ENCODE peak calls at places on chromosomes 11 and 22, in eight cellular contexts. One of them, this sample, is unnamed.

GRCh38 chr22:35978889-35979288 is 49.7 kb downstream of the RBFOX2 start:
- DNase-seq in tibial artery: no peak
- DNase-seq in AG04450: no peak
- DNase-seq in aorta: no peak
- DNase-seq in fibroblast of lung: no peak
- DNase-seq in cardiac muscle cell: no peak
- DNase-seq in CD8-positive, alpha-beta T cell: no peak
- DNase-seq in colonic mucosa: no peak
- DNase-seq in this sample: no peak

GRCh38 chr22:26362471-26362870 is 66.6 kb upstream of the ASPHD2 start:
- DNase-seq in tibial artery: no peak
- DNase-seq in AG04450: no peak
- DNase-seq in aorta: no peak
- DNase-seq in fibroblast of lung: peak; percentile 75
- DNase-seq in cardiac muscle cell: no peak
- DNase-seq in CD8-positive, alpha-beta T cell: no peak
- DNase-seq in colonic mucosa: no peak
- DNase-seq in this sample: no peak

GRCh38 chr11:114447444-114447843 is 8.2 kb downstream of the REXO2 start:
- DNase-seq in tibial artery: no peak
- DNase-seq in AG04450: no peak
- DNase-seq in aorta: no peak
- DNase-seq in fibroblast of lung: no peak
- DNase-seq in cardiac muscle cell: no peak
- DNase-seq in CD8-positive, alpha-beta T cell: no peak
- DNase-seq in colonic mucosa: no peak
- DNase-seq in this sample: no peak

GRCh38 chr11:2884424-2884815 is 1.2 kb downstream of the CDKN1C start:
- DNase-seq in tibial artery: peak; percentile 64
- DNase-seq in AG04450: no peak
- DNase-seq in aorta: no peak
- DNase-seq in fibroblast of lung: peak; percentile 33
- DNase-seq in cardiac muscle cell: peak; percentile 68
- DNase-seq in CD8-positive, alpha-beta T cell: no peak
- DNase-seq in colonic mucosa: no peak
- DNase-seq in this sample: no peak

GRCh38 chr11:12536566-12536965 is 137.7 kb upstream of the TEAD1 start:
- DNase-seq in tibial artery: no peak
- DNase-seq in AG04450: no peak
- DNase-seq in aorta: no peak
- DNase-seq in fibroblast of lung: no peak
- DNase-seq in cardiac muscle cell: no peak
- DNase-seq in CD8-positive, alpha-beta T cell: no peak
- DNase-seq in colonic mucosa: no peak
- DNase-seq in this sample: no peak

GRCh38 chr11:36273110-36273509 is 16.1 kb downstream of the COMMD9 start:
- DNase-seq in tibial artery: no peak
- DNase-seq in AG04450: no peak
- DNase-seq in aorta: no peak
- DNase-seq in fibroblast of lung: no peak
- DNase-seq in cardiac muscle cell: no peak
- DNase-seq in CD8-positive, alpha-beta T cell: no peak
- DNase-seq in colonic mucosa: peak; percentile 3
- DNase-seq in this sample: no peak

GRCh38 chr11:130606781-130607511 is 158.5 kb downstream of the ADAMTS15 start:
- DNase-seq in tibial artery: peak; percentile 73
- DNase-seq in AG04450: no peak
- DNase-seq in aorta: peak; percentile 80
- DNase-seq in fibroblast of lung: peak; percentile 62
- DNase-seq in cardiac muscle cell: no peak
- DNase-seq in CD8-positive, alpha-beta T cell: no peak
- DNase-seq in colonic mucosa: no peak
- DNase-seq in this sample: no peak

GRCh38 chr22:44963055-44963454 is 46.8 kb downstream of the PHF21B start:
- DNase-seq in tibial artery: no peak
- DNase-seq in AG04450: no peak
- DNase-seq in aorta: no peak
- DNase-seq in fibroblast of lung: no peak
- DNase-seq in cardiac muscle cell: no peak
- DNase-seq in CD8-positive, alpha-beta T cell: no peak
- DNase-seq in colonic mucosa: no peak
- DNase-seq in this sample: no peak

GRCh38 chr11:94513091-94513490 is 830 bp downstream of the C11orf97 start:
- DNase-seq in tibial artery: no peak
- DNase-seq in AG04450: no peak
- DNase-seq in aorta: no peak
- DNase-seq in fibroblast of lung: peak; percentile 18
- DNase-seq in cardiac muscle cell: no peak
- DNase-seq in CD8-positive, alpha-beta T cell: no peak
- DNase-seq in colonic mucosa: peak; percentile 68
- DNase-seq in this sample: no peak

GRCh38 chr11:32838505-32839274 is 9.0 kb downstream of the PRRG4 start:
- DNase-seq in tibial artery: no peak
- DNase-seq in AG04450: no peak
- DNase-seq in aorta: no peak
- DNase-seq in fibroblast of lung: no peak
- DNase-seq in cardiac muscle cell: no peak
- DNase-seq in CD8-positive, alpha-beta T cell: no peak
- DNase-seq in colonic mucosa: peak; percentile 63
- DNase-seq in this sample: no peak

GRCh38 chr11:71145368-71145767 is 107.0 kb downstream of the SHANK2 start:
- DNase-seq in tibial artery: no peak
- DNase-seq in AG04450: no peak
- DNase-seq in aorta: no peak
- DNase-seq in fibroblast of lung: no peak
- DNase-seq in cardiac muscle cell: no peak
- DNase-seq in CD8-positive, alpha-beta T cell: no peak
- DNase-seq in colonic mucosa: no peak
- DNase-seq in this sample: no peak
- H3K9me3 ChIP-seq in tibial artery: no peaks in the 10 kb centered on the region
- H3K9me3 ChIP-seq in AG04450: peaks cover 68% of the 10 kb centered on the region
- H3K9me3 ChIP-seq in aorta: peaks cover 3% of the 10 kb centered on the region
- H3K9me3 ChIP-seq in fibroblast of lung: no peaks in the 10 kb centered on the region
- H3K9me3 ChIP-seq in cardiac muscle cell: no peaks in the 10 kb centered on the region
- H3K9me3 ChIP-seq in CD8-positive, alpha-beta T cell: no peaks in the 10 kb centered on the region
- H3K9me3 ChIP-seq in colonic mucosa: no peaks in the 10 kb centered on the region
- H3K9me3 ChIP-seq in this sample: no peaks in the 10 kb centered on the region

DNA sequence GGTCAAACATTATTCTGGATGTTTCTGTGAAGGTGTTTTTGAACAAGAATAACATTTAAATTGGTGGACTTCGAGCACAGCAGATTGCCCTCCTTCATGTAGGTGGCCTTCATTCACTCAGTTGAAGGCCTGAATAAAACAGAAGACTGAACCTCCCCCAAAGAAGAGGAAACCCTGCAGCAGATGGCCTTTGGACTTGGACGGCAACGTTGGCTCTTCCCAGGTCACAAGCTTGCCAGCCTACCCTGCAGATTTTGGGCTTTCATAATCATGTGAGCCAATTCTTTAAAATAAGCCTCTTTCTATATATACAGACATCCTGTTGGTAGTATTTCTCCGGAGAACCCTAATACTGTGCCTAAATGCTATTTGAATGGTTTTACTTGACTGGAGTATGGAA is 432.2 kb upstream of the NARS2 start:
- DNase-seq in tibial artery: no peak
- DNase-seq in AG04450: no peak
- DNase-seq in aorta: no peak
- DNase-seq in fibroblast of lung: no peak
- DNase-seq in cardiac muscle cell: no peak
- DNase-seq in CD8-positive, alpha-beta T cell: no peak
- DNase-seq in colonic mucosa: no peak
- DNase-seq in this sample: no peak
- H3K9me3 ChIP-seq in tibial artery: peaks cover 4% of the 10 kb centered on the region
- H3K9me3 ChIP-seq in AG04450: peaks cover 5% of the 10 kb centered on the region
- H3K9me3 ChIP-seq in aorta: no peaks in the 10 kb centered on the region
- H3K9me3 ChIP-seq in fibroblast of lung: no peaks in the 10 kb centered on the region
- H3K9me3 ChIP-seq in cardiac muscle cell: no peaks in the 10 kb centered on the region
- H3K9me3 ChIP-seq in CD8-positive, alpha-beta T cell: no peaks in the 10 kb centered on the region
- H3K9me3 ChIP-seq in colonic mucosa: no peaks in the 10 kb centered on the region
- H3K9me3 ChIP-seq in this sample: peaks cover 18% of the 10 kb centered on the region

DNA sequence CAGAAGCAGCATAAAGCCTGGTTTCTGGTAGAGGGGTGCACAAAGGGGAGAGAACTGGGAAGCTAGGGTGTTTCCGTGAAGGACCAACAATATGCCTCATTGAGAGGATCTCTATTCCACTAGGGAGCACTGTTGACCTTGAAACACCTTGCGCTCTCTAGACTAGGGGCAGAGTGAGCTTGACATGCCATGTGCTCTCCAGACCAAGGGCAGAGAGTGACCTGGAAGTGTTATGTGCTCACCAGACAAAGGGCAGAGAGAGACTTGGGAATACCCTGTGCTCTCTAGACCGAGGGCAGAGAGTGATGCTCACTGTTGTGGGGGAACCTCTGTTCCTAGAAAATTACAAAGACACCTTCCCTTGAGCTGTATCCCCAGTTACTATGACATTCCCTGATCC is 15.2 kb upstream of the EI24 start:
- DNase-seq in tibial artery: no peak
- DNase-seq in AG04450: no peak
- DNase-seq in aorta: no peak
- DNase-seq in fibroblast of lung: no peak
- DNase-seq in cardiac muscle cell: no peak
- DNase-seq in CD8-positive, alpha-beta T cell: no peak
- DNase-seq in colonic mucosa: no peak
- DNase-seq in this sample: no peak
- H3K9me3 ChIP-seq in tibial artery: peaks cover 19% of the 10 kb centered on the region
- H3K9me3 ChIP-seq in AG04450: peaks cover 18% of the 10 kb centered on the region
- H3K9me3 ChIP-seq in aorta: peaks cover 12% of the 10 kb centered on the region
- H3K9me3 ChIP-seq in fibroblast of lung: no peaks in the 10 kb centered on the region
- H3K9me3 ChIP-seq in cardiac muscle cell: no peaks in the 10 kb centered on the region
- H3K9me3 ChIP-seq in CD8-positive, alpha-beta T cell: peaks cover 17% of the 10 kb centered on the region
- H3K9me3 ChIP-seq in colonic mucosa: peaks cover 5% of the 10 kb centered on the region
- H3K9me3 ChIP-seq in this sample: peaks cover 19% of the 10 kb centered on the region

DNA sequence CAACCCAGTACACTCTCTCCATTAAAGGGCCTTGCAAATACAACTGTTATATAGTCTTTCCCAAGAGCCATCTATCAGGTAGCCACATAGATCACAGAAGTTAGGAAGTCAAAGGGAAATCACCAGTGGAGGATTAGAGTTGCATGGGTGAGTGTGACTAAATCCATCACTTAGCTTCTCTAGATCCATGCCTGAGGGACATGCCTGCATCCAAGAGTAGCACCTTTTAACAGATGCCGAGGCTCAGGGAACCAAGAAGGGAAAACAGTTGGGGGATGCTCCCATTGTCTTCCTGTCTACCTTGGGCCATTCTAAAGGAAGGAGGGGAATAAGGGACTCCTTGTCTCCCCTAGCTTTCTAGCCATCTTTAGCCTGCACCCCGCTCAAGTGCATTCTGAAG is 77.9 kb downstream of the XRRA1 start:
- DNase-seq in tibial artery: no peak
- DNase-seq in AG04450: no peak
- DNase-seq in aorta: no peak
- DNase-seq in fibroblast of lung: no peak
- DNase-seq in cardiac muscle cell: no peak
- DNase-seq in CD8-positive, alpha-beta T cell: no peak
- DNase-seq in colonic mucosa: no peak
- DNase-seq in this sample: no peak
- H3K9me3 ChIP-seq in tibial artery: peaks cover 74% of the 10 kb centered on the region
- H3K9me3 ChIP-seq in AG04450: peaks cover 35% of the 10 kb centered on the region
- H3K9me3 ChIP-seq in aorta: peaks cover 31% of the 10 kb centered on the region
- H3K9me3 ChIP-seq in fibroblast of lung: peaks cover 2% of the 10 kb centered on the region
- H3K9me3 ChIP-seq in cardiac muscle cell: no peaks in the 10 kb centered on the region
- H3K9me3 ChIP-seq in CD8-positive, alpha-beta T cell: peaks cover 19% of the 10 kb centered on the region
- H3K9me3 ChIP-seq in colonic mucosa: peaks cover 18% of the 10 kb centered on the region
- H3K9me3 ChIP-seq in this sample: peaks cover 94% of the 10 kb centered on the region

DNA sequence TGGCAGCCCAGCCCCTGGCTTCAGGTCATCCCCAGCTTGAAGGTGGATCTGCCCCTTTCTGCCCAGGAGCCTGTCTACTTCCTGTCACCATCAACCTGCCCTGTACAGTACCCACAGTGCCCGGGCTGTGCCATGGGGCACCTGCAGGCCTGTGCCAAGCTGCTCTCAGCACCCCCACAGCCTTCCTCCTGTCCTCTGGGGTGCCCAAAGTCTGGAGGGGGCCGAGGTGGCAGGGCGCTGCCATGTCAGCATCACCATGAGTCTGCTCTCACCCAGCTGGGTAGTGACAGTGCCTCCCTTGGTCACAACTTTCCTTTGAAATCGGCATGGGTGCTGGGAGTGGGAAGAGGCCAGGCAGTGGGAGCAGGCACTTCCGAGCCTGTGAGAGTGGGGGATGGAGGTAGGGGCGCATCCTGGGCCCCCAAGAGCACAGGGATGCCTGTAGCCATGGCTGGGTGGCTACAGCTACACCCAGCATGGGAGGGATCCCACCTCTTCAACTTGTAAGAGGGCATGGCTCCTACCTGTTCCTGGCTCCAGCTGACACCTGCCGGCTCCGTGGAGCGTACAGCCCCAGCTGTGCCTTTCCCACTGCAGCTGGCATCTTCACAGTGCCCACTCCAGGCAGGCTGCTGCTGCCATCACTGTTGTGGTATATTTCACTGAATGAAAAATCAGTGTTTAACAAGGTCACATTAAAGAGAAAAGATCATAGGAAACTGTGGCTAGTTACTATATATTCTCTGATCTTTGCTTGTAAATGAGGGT is 42.9 kb downstream of the RNF169 start:
- DNase-seq in tibial artery: no peak
- DNase-seq in AG04450: no peak
- DNase-seq in aorta: no peak
- DNase-seq in fibroblast of lung: no peak
- DNase-seq in cardiac muscle cell: no peak
- DNase-seq in CD8-positive, alpha-beta T cell: no peak
- DNase-seq in colonic mucosa: no peak
- DNase-seq in this sample: no peak
- H3K9me3 ChIP-seq in tibial artery: no peaks in the 10 kb centered on the region
- H3K9me3 ChIP-seq in AG04450: peaks cover 11% of the 10 kb centered on the region
- H3K9me3 ChIP-seq in aorta: no peaks in the 10 kb centered on the region
- H3K9me3 ChIP-seq in fibroblast of lung: no peaks in the 10 kb centered on the region
- H3K9me3 ChIP-seq in cardiac muscle cell: no peaks in the 10 kb centered on the region
- H3K9me3 ChIP-seq in CD8-positive, alpha-beta T cell: no peaks in the 10 kb centered on the region
- H3K9me3 ChIP-seq in colonic mucosa: no peaks in the 10 kb centered on the region
- H3K9me3 ChIP-seq in this sample: no peaks in the 10 kb centered on the region

GRCh38 chr11:97516688-97517087 is 1126.9 kb downstream of the JRKL start:
- DNase-seq in tibial artery: no peak
- DNase-seq in AG04450: no peak
- DNase-seq in aorta: no peak
- DNase-seq in fibroblast of lung: no peak
- DNase-seq in cardiac muscle cell: no peak
- DNase-seq in CD8-positive, alpha-beta T cell: no peak
- DNase-seq in colonic mucosa: no peak
- DNase-seq in this sample: no peak

DNA sequence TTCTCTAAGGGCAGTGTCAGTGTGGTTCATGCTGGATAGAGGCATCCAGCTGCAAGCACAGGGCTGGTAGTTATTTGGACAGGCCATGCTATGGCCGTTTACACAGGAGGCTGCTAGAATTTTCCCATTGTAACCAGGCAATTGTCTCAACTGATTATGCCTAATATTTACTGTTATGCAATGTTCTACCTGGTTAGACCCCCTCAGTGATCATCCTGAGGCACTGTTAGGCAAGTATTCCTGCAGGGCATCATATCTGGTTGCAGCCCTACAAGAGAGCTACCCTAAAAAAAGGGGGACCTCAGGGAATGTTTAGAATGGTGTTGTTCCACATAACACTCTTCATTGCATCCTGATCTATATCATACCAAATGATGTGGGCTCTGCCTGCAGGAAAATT is 1124.6 kb downstream of the JRKL start:
- DNase-seq in tibial artery: no peak
- DNase-seq in AG04450: no peak
- DNase-seq in aorta: no peak
- DNase-seq in fibroblast of lung: no peak
- DNase-seq in cardiac muscle cell: peak; percentile 6
- DNase-seq in CD8-positive, alpha-beta T cell: no peak
- DNase-seq in colonic mucosa: no peak
- DNase-seq in this sample: no peak
- H3K9me3 ChIP-seq in tibial artery: no peaks in the 10 kb centered on the region
- H3K9me3 ChIP-seq in AG04450: peaks cover 7% of the 10 kb centered on the region
- H3K9me3 ChIP-seq in aorta: no peaks in the 10 kb centered on the region
- H3K9me3 ChIP-seq in fibroblast of lung: no peaks in the 10 kb centered on the region
- H3K9me3 ChIP-seq in cardiac muscle cell: no peaks in the 10 kb centered on the region
- H3K9me3 ChIP-seq in CD8-positive, alpha-beta T cell: no peaks in the 10 kb centered on the region
- H3K9me3 ChIP-seq in colonic mucosa: no peaks in the 10 kb centered on the region
- H3K9me3 ChIP-seq in this sample: no peaks in the 10 kb centered on the region

GRCh38 chr22:47295226-47295901 is 532.9 kb downstream of the TBC1D22A start:
- DNase-seq in tibial artery: peak; percentile 15
- DNase-seq in AG04450: no peak
- DNase-seq in aorta: no peak
- DNase-seq in fibroblast of lung: no peak
- DNase-seq in cardiac muscle cell: no peak
- DNase-seq in CD8-positive, alpha-beta T cell: no peak
- DNase-seq in colonic mucosa: no peak
- DNase-seq in this sample: no peak
- H3K9me3 ChIP-seq in tibial artery: no peaks in the 10 kb centered on the region
- H3K9me3 ChIP-seq in AG04450: peaks cover 21% of the 10 kb centered on the region
- H3K9me3 ChIP-seq in aorta: no peaks in the 10 kb centered on the region
- H3K9me3 ChIP-seq in fibroblast of lung: no peaks in the 10 kb centered on the region
- H3K9me3 ChIP-seq in cardiac muscle cell: no peaks in the 10 kb centered on the region
- H3K9me3 ChIP-seq in CD8-positive, alpha-beta T cell: no peaks in the 10 kb centered on the region
- H3K9me3 ChIP-seq in colonic mucosa: no peaks in the 10 kb centered on the region
- H3K9me3 ChIP-seq in this sample: no peaks in the 10 kb centered on the region